ENCODE peak calls at places on chromosomes 5 and 9, in seven cellular contexts. U is H9, R is IMR-90, Y is neuronal stem cell, I is H1, J is mesenchymal stem cell, E is trophoblast cell. P is an unnamed sample.

GRCh38 chr5:34789021-34789531 is 49.9 kb upstream of the TTC23L start:
- DNase-seq in I (no peak), R (peak), E (peak), U (no peak), J (peak), Y (no peak), P (peak)

GRCh38 chr5:127924606-127925005 is 159.0 kb upstream of the SLC12A2 start:
- DNase-seq in R (no peak), J (no peak), Y (no peak), E (no peak), U (no peak), I (no peak), P (no peak)

GRCh38 chr5:2511131-2511530 is 240.3 kb downstream of the IRX2 start:
- DNase-seq in U (no peak), J (no peak), Y (no peak), I (no peak), E (no peak), R (no peak), P (no peak)

GRCh38 chr5:83972236-83972635 is 251.6 kb upstream of the HAPLN1 start:
- DNase-seq in Y (no peak), E (no peak), U (no peak), R (peak), J (peak), I (no peak), P (peak)

GRCh38 chr5:138469540-138470321 is 4.5 kb downstream of the EGR1 start:
- DNase-seq in E (peak), J (peak), U (peak), Y (no peak), R (peak), I (no peak), P (peak)

GRCh38 chr5:74104469-74104868 is 478.5 kb downstream of the ARHGEF28 start:
- DNase-seq in U (no peak), E (no peak), I (no peak), Y (no peak), J (no peak), R (no peak), P (no peak)

GRCh38 chr9:37449877-37450632 is 15.2 kb downstream of the ZBTB5 start:
- DNase-seq in R (no peak), J (no peak), U (no peak), I (no peak), Y (peak), E (no peak), P (peak)

GRCh38 chr9:120715331-120715924 is 1.2 kb upstream of the MEGF9 start:
- DNase-seq in U (peak), E (peak), J (peak), Y (peak), R (peak), I (peak), P (peak)

GRCh38 chr5:17096975-17097695 is 120.3 kb upstream of the BASP1 start:
- DNase-seq in R (no peak), E (no peak), Y (peak), U (no peak), J (no peak), I (no peak), P (peak)

GRCh38 chr5:79318935-79319614 is 83.1 kb downstream of the JMY start:
- DNase-seq in R (peak), J (peak), E (peak), U (no peak), Y (no peak), I (no peak), P (peak)

GRCh38 chr9:78324682-78325081 is 27.8 kb downstream of the PSAT1 start:
- DNase-seq in I (no peak), E (no peak), U (no peak), Y (no peak), R (no peak), J (no peak), P (no peak)

GRCh38 chr5:65809817-65810531 is 88.0 kb downstream of the NLN start:
- DNase-seq in R (peak), I (no peak), Y (no peak), U (no peak), E (peak), J (no peak), P (no peak)

GRCh38 chr5:15834596-15835245 is 334.7 kb downstream of the FBXL7 start:
- DNase-seq in E (no peak), R (peak), I (no peak), Y (no peak), U (no peak), J (peak), P (peak)

GRCh38 chr5:112793201-112793600 is 55.5 kb downstream of the APC start:
- DNase-seq in U (no peak), E (peak), Y (no peak), R (no peak), I (no peak), J (no peak), P (peak)

GRCh38 chr9:101486693-101487442 is 46.8 kb upstream of the RNF20 start:
- DNase-seq in U (peak), J (peak), E (peak), Y (peak), R (peak), I (peak), P (peak)

GRCh38 chr5:149990518-149991376 is 9.7 kb downstream of the TIGD6 start:
- DNase-seq in E (peak), U (peak), J (peak), R (peak), I (peak), Y (peak), P (peak)

GRCh38 chr5:123512631-123513461 is 869 bp downstream of the CSNK1G3 start:
- DNase-seq in Y (peak), U (peak), J (peak), I (peak), R (peak), E (peak), P (peak)

GRCh38 chr9:130498298-130498917 is 53.6 kb downstream of the ASS1 start:
- DNase-seq in U (no peak), E (no peak), J (no peak), Y (no peak), R (no peak), I (no peak), P (peak)

GRCh38 chr9:33143241-33143642 is 23.9 kb downstream of the B4GALT1 start:
- DNase-seq in I (no peak), Y (no peak), E (peak), R (peak), J (peak), U (no peak), P (no peak)

GRCh38 chr5:3337812-3338541 is 257.7 kb upstream of the IRX1 start:
- DNase-seq in E (no peak), Y (no peak), R (no peak), J (no peak), I (no peak), U (no peak), P (no peak)

GRCh38 chr5:74042559-74043357 is 416.8 kb downstream of the ARHGEF28 start:
- DNase-seq in Y (no peak), E (peak), R (peak), J (peak), I (no peak), U (no peak), P (peak)

GRCh38 chr9:38228331-38229122 is 159.5 kb upstream of the SHB start:
- DNase-seq in I (no peak), J (no peak), E (peak), Y (no peak), U (no peak), R (no peak), P (no peak)

GRCh38 chr5:40904205-40904993 is 4.9 kb upstream of the C7 start:
- DNase-seq in U (peak), I (peak), J (peak), R (peak), E (peak), Y (peak), P (peak)

GRCh38 chr5:34927785-34928184 is 1.6 kb upstream of the DNAJC21 start:
- DNase-seq in U (peak), R (no peak), Y (no peak), I (no peak), E (no peak), J (no peak), P (peak)

GRCh38 chr5:123122273-123122672 is 33.2 kb downstream of the PRDM6 start:
- DNase-seq in E (no peak), U (no peak), J (no peak), Y (no peak), I (no peak), R (no peak), P (no peak)

GRCh38 chr9:18245911-18246310 is 228.0 kb upstream of the ADAMTSL1 start:
- DNase-seq in Y (no peak), U (no peak), J (no peak), I (no peak), E (no peak), R (peak), P (no peak)

GRCh38 chr5:154273028-154273617 is 82.6 kb downstream of the GALNT10 start:
- DNase-seq in R (peak), I (no peak), J (peak), U (no peak), Y (no peak), E (peak), P (no peak)

GRCh38 chr5:36683821-36684434 is 77.5 kb downstream of the SLC1A3 start:
- DNase-seq in Y (no peak), J (peak), R (peak), I (no peak), E (peak), U (no peak), P (no peak)

GRCh38 chr5:133564921-133565565 is 47.3 kb downstream of the FSTL4 start:
- DNase-seq in I (no peak), E (no peak), J (no peak), U (no peak), Y (no peak), R (no peak), P (no peak)

GRCh38 chr5:172437445-172438303 is 16.7 kb downstream of the SH3PXD2B start:
- DNase-seq in I (no peak), E (peak), R (peak), J (peak), Y (no peak), U (no peak), P (no peak)

GRCh38 chr5:172635038-172635437 is 6.0 kb upstream of the NEURL1B start:
- DNase-seq in U (peak), I (no peak), R (no peak), E (no peak), Y (no peak), J (no peak), P (no peak)

GRCh38 chr9:136327313-136327971 is at the start of gene GPSM1:
- DNase-seq in E (no peak), J (peak), Y (no peak), U (no peak), I (no peak), R (peak), P (no peak)

GRCh38 chr5:168995024-168995423 is 305.9 kb downstream of the SLIT3 start:
- DNase-seq in R (no peak), Y (no peak), E (no peak), I (no peak), J (no peak), U (no peak), P (no peak)

GRCh38 chr5:168313596-168314204 is 22.3 kb downstream of the WWC1 start:
- DNase-seq in E (no peak), J (no peak), U (no peak), Y (no peak), I (no peak), R (no peak), P (no peak)

GRCh38 chr5:72618699-72619098 is 111.5 kb upstream of the ZNF366 start:
- DNase-seq in U (no peak), Y (no peak), E (no peak), R (peak), J (no peak), I (no peak), P (no peak)

DNA sequence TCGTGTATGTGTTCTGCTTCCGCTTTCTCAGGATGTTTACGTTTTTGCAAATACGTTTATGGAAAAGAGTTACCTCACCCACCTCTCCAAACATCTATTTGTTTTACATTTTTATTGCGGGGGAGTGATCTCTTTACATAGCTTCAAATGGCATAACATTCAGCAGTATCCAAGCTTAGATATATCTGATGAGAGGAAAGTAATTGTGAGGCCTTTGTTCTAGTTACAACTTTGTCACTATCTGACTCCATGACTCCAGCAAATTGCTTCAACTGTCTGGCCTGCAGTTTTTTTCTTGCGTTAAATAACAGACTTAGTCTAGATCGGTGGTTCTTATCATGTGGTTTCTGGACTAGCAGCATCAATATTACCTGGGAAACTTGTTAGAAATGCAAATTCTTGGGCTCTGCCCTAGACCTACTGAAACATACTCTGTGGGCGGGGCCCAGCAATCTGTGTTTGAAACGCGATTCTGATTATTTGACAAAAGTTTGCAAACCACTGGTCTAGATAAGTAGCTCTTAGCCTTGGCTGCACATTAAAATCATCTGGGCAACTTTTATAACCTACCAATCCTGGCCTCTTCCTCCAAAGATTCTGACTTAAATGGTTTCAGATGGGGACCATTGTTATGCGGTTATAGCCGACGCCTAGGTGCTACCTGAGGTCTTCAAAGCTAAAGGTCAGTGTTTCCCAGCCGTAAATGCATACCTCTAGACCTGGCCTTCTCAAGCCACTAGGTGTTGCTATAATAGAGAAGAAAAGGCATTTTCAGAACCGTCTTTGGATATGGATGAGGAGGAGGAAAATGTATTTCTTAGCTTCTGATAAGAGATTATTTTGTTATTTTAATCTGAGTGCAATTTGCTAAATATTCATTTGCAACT is 73.9 kb downstream of the C9orf85 start:
- DNase-seq in J (no peak), R (peak), Y (no peak), E (peak), I (peak), U (peak), P (peak)
- H2BK5ac ChIP-seq in J (no peak), R (no peak), Y (no peak), E (no peak), I (no peak), U (no peak), P (no peak)

GRCh38 chr9:113390192-113390960 is 10.7 kb downstream of the ALAD start:
- DNase-seq in J (no peak), U (no peak), I (no peak), R (no peak), Y (no peak), E (no peak), P (no peak)

GRCh38 chr9:113388833-113389232 is 12.0 kb upstream of the HDHD3 start:
- DNase-seq in J (no peak), I (no peak), R (no peak), E (no peak), Y (no peak), U (no peak), P (no peak)

GRCh38 chr9:113389451-113389850 is 11.6 kb downstream of the ALAD start:
- DNase-seq in J (no peak), U (no peak), Y (no peak), I (no peak), R (no peak), E (no peak), P (no peak)

GRCh38 chr9:113393281-113393680 is 7.8 kb downstream of the ALAD start:
- DNase-seq in E (no peak), I (no peak), J (no peak), U (no peak), R (no peak), Y (no peak), P (no peak)

DNA sequence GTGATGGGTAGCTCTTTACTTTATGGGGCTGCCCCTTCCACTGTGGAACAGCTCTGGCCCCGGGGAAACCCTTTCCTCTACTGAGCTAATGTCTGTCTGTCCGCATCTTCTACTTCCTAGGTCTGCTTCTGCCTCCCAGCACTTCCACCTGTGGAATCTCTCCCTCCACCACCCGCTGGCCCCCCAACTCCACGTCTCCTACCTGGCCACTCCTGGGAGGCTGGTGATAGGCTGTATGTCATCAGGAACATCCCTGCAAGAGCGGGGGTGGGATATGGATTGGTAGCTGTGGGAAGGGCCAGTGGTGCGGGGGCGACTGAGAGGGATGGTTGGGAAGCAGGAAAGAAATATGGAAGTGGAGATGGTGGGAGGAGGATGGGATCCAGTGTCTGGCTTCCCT is 9.2 kb downstream of the ALAD start:
- DNase-seq in R (no peak), I (no peak), U (no peak), J (no peak), Y (no peak), E (no peak), P (no peak)
- H2BK5ac ChIP-seq in R (no peak), I (no peak), U (no peak), J (no peak), Y (no peak), E (no peak), P (no peak)

GRCh38 chr5:89308606-89309040 is 425.6 kb upstream of the MEF2C start:
- DNase-seq in J (no peak), U (no peak), Y (no peak), E (no peak), R (no peak), I (no peak), P (no peak)
- H2BK5ac ChIP-seq in J (no peak), U (no peak), Y (no peak), E (no peak), R (no peak), I (no peak), P (no peak)

GRCh38 chr5:116468583-116468982 is 106.0 kb downstream of the SEMA6A start:
- DNase-seq in U (no peak), E (no peak), R (no peak), Y (no peak), J (no peak), I (no peak), P (no peak)

GRCh38 chr5:116465411-116465810 is 109.2 kb downstream of the SEMA6A start:
- DNase-seq in U (no peak), R (no peak), I (no peak), Y (no peak), E (no peak), J (no peak), P (no peak)

GRCh38 chr5:116472274-116472673 is 102.3 kb downstream of the SEMA6A start:
- DNase-seq in R (no peak), Y (no peak), I (no peak), J (no peak), U (no peak), E (no peak), P (no peak)

GRCh38 chr5:116467444-116467843 is 107.2 kb downstream of the SEMA6A start:
- DNase-seq in U (no peak), Y (no peak), J (no peak), E (no peak), I (no peak), R (no peak), P (peak)

DNA sequence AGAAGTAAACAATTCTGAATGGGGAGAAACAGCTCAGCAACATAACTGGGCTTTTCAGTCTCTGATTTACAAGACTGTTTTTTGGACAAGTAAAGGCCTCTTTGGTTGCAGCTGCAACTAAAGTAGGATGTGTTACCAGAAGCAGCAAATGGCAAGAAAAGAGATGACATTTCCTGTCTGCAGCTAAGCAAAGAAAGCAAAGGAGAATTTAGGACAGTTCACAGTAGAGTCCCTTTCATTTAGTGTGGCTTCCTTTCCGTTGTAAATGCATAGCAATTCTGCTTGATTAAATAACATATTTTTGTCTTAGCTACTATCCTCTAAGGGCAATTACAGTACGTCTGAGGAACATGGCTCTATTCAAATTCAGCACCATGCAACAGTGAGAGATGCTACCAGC is 107.9 kb downstream of the SEMA6A start:
- DNase-seq in U (no peak), Y (no peak), R (no peak), J (no peak), I (no peak), E (no peak), P (no peak)
- H2BK5ac ChIP-seq in U (no peak), Y (no peak), R (no peak), J (no peak), I (no peak), E (no peak), P (no peak)

P was measured in mesendoderm.